ENCODE peak calls at places on chromosomes 13 and 19, in seven cellular contexts. F is heart left ventricle, H is left ventricle myocardium inferior, K is GM12878, W is MM.1S, A is trophoblast cell, T is psoas muscle. V is an unnamed sample. For H3K4me1 and H3K27me3, the result is how much of the 10 kb centered on the place peaks cover.

GRCh38 chr13:29758591-29759114 is 91.8 kb downstream of the UBL3 start:
- DNase-seq in F (peak), T (no peak), W (peak), H (no peak), K (peak), A (peak), V (no peak)

GRCh38 chr19:35061583-35062373 is 20.3 kb downstream of the HPN start:
- DNase-seq in A (no peak), K (no peak), T (peak), H (no peak), F (no peak), W (no peak), V (no peak)

GRCh38 chr13:40387775-40388174 is 278.7 kb downstream of the FOXO1 start:
- DNase-seq in F (no peak), H (no peak), W (no peak), A (no peak), T (no peak), K (no peak), V (no peak)

GRCh38 chr19:9584073-9584833 is at the start of gene ZNF121:
- DNase-seq in H (peak), A (peak), T (peak), K (peak), W (peak), F (peak), V (peak)

GRCh38 chr19:17803264-17803896 is 8.4 kb downstream of the B3GNT3 start:
- DNase-seq in T (no peak), K (no peak), W (no peak), H (no peak), F (no peak), A (no peak), V (peak)

GRCh38 chr13:113949546-113949945 is 24.3 kb downstream of the C13orf46 start:
- DNase-seq in H (peak), F (no peak), A (no peak), K (no peak), T (peak), W (no peak), V (no peak)

GRCh38 chr19:45817010-45817724 is 2.1 kb upstream of the RSPH6A start:
- DNase-seq in F (peak), H (peak), K (peak), W (peak), T (peak), A (peak), V (peak)

GRCh38 chr13:106522112-106522511 is 13.3 kb downstream of the EFNB2 start:
- DNase-seq in K (no peak), H (no peak), T (no peak), F (no peak), A (peak), W (no peak), V (no peak)

GRCh38 chr19:33558846-33559245 is 37.3 kb upstream of the PEPD start:
- DNase-seq in A (peak), F (no peak), T (no peak), H (no peak), W (no peak), K (no peak), V (no peak)

GRCh38 chr19:58364127-58364526 is 1.6 kb upstream of the ZNF497 start:
- DNase-seq in A (no peak), W (no peak), T (peak), F (no peak), H (no peak), K (no peak), V (no peak)

GRCh38 chr13:60869941-60870613 is 473.1 kb downstream of the TDRD3 start:
- DNase-seq in H (peak), K (no peak), W (no peak), F (no peak), A (no peak), T (no peak), V (no peak)

GRCh38 chr13:107124129-107124718 is 556.3 kb upstream of the ARGLU1 start:
- DNase-seq in T (no peak), W (peak), F (no peak), K (no peak), H (no peak), A (peak), V (peak)

GRCh38 chr13:107715496-107715895 is 499.8 kb downstream of the LIG4 start:
- DNase-seq in T (no peak), W (no peak), H (no peak), A (no peak), K (no peak), F (no peak), V (no peak)

GRCh38 chr13:35763060-35763804 is 286.7 kb upstream of the MAB21L1 start:
- DNase-seq in F (no peak), A (no peak), K (no peak), H (no peak), W (no peak), T (no peak), V (no peak)

GRCh38 chr13:49368688-49369087 is 75.2 kb downstream of the CAB39L start:
- DNase-seq in F (no peak), A (no peak), H (no peak), W (no peak), T (no peak), K (no peak), V (peak)

GRCh38 chr19:56133858-56134654 is 7.0 kb upstream of the ZNF444 start:
- DNase-seq in T (no peak), A (peak), K (no peak), H (no peak), F (no peak), W (no peak), V (peak)

GRCh38 chr13:49652691-49653305 is 24.5 kb downstream of the ARL11 start:
- DNase-seq in K (no peak), H (no peak), T (peak), W (no peak), F (no peak), A (peak), V (peak)

GRCh38 chr13:104085611-104086010 is 1019.4 kb upstream of the SLC10A2 start:
- DNase-seq in A (no peak), K (no peak), H (no peak), T (no peak), F (no peak), W (no peak), V (no peak)

GRCh38 chr19:11554160-11554559 is 4.9 kb downstream of the ELOF1 start:
- DNase-seq in K (peak), T (no peak), W (no peak), H (no peak), A (no peak), F (no peak), V (no peak)

GRCh38 chr19:18204394-18205179 is 745 bp upstream of the RAB3A start:
- DNase-seq in F (no peak), H (no peak), T (peak), A (peak), K (no peak), W (no peak), V (no peak)

GRCh38 chr13:114097893-114098688 is 34.3 kb downstream of the RASA3 start:
- DNase-seq in H (no peak), F (no peak), T (peak), A (no peak), W (no peak), K (no peak), V (no peak)

GRCh38 chr13:103044054-103044453 is 22.2 kb downstream of the SLC10A2 start:
- DNase-seq in W (no peak), F (no peak), H (no peak), A (no peak), K (no peak), T (no peak), V (no peak)

GRCh38 chr13:22454586-22454985 is 726.2 kb upstream of the SGCG start:
- DNase-seq in H (no peak), F (no peak), W (no peak), K (no peak), T (no peak), A (no peak), V (no peak)

GRCh38 chr19:48881741-48882657 is 9.8 kb downstream of the PPP1R15A start:
- DNase-seq in T (no peak), K (no peak), F (no peak), H (no peak), W (peak), A (peak), V (peak)

GRCh38 chr13:113801289-113801961 is 42.4 kb downstream of the TMEM255B start:
- DNase-seq in F (no peak), H (no peak), T (peak), A (no peak), W (no peak), K (no peak), V (no peak)

GRCh38 chr13:49319555-49320350 is 72.0 kb downstream of the CDADC1 start:
- DNase-seq in T (no peak), K (no peak), F (no peak), H (no peak), A (peak), W (no peak), V (peak)

GRCh38 chr13:100620792-100621191 is 32.2 kb upstream of the GGACT start:
- DNase-seq in W (no peak), T (no peak), H (no peak), K (no peak), F (no peak), A (no peak), V (no peak)

GRCh38 chr19:379796-380195 is 29.2 kb downstream of the C2CD4C start:
- DNase-seq in F (no peak), A (no peak), K (no peak), H (no peak), W (no peak), T (no peak), V (no peak)

GRCh38 chr13:39603424-39603947 is 493 bp upstream of the LHFPL6 start:
- DNase-seq in W (no peak), F (peak), H (no peak), K (no peak), T (no peak), A (peak), V (no peak)

GRCh38 chr13:79393564-79394249 is 12.3 kb downstream of the RBM26 start:
- DNase-seq in W (peak), T (no peak), F (no peak), K (no peak), A (peak), H (no peak), V (peak)

GRCh38 chr19:4393947-4394590 is 6.3 kb downstream of the SH3GL1 start:
- DNase-seq in T (no peak), F (no peak), H (no peak), K (no peak), A (peak), W (no peak), V (no peak)

GRCh38 chr13:30735025-30735967 is at the start of gene ALOX5AP:
- DNase-seq in W (peak), T (no peak), H (no peak), F (no peak), K (peak), A (no peak), V (peak)

GRCh38 chr13:109235901-109236300 is 550.5 kb downstream of the IRS2 start:
- DNase-seq in H (no peak), K (no peak), T (no peak), W (no peak), F (no peak), A (no peak), V (no peak)

GRCh38 chr13:105202384-105202783 is 1333.1 kb downstream of the EFNB2 start:
- DNase-seq in F (no peak), T (no peak), K (no peak), W (peak), A (peak), H (no peak), V (no peak)

GRCh38 chr13:25927966-25928365 is 123.8 kb downstream of the SHISA2 start:
- DNase-seq in T (no peak), H (no peak), F (no peak), K (no peak), W (no peak), A (no peak), V (no peak)

GRCh38 chr19:54179921-54180452 is 7.0 kb upstream of the TMC4 start:
- DNase-seq in W (no peak), T (no peak), K (no peak), H (no peak), F (no peak), A (peak), V (peak)

GRCh38 chr19:9934132-9934950 is 2.0 kb downstream of the OLFM2 start:
- DNase-seq in T (peak), F (peak), H (peak), K (no peak), W (peak), A (peak), V (peak)

GRCh38 chr19:19121371-19121770 is 16.9 kb downstream of the TMEM161A start:
- DNase-seq in A (no peak), K (no peak), H (no peak), T (no peak), W (no peak), F (no peak), V (no peak)

GRCh38 chr19:39299404-39299803 is 3.2 kb downstream of the IFNL1 start:
- DNase-seq in W (peak), H (no peak), T (no peak), K (no peak), F (no peak), A (no peak), V (no peak)

GRCh38 chr13:21365574-21365973 is 93.5 kb downstream of the ZDHHC20 start:
- DNase-seq in F (no peak), T (no peak), K (no peak), H (no peak), A (no peak), W (no peak), V (no peak)
- H3K4me1 ChIP-seq in F (under half), T (under half), K (under half), H (under half), A (under half), W (under half), V (under half)

DNA sequence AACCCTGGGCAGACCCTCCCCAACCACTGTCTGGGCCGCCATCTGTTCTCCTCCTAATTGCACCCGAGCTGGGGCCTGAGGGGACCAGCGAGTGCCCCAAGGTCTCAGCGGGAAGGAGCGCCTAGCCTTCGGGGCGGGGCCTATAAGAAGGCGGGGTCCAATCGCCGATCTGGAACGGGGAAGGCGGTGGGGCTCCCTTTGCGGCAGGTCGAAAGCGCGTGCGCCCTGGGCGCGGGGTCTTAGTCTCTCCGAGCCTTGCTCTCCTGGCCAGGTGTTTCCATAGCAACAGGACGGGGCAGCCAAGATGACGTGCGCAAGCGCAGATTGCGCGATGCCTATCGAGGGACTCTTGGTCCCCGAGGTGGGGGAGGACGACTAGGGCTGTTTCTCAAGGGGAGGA is 2.8 kb downstream of the MAST1 start:
- DNase-seq in A (peak), W (no peak), T (peak), H (no peak), K (no peak), F (no peak), V (no peak)
- H3K27me3 ChIP-seq in A (under half), W (half or more), T (half or more), H (half or more), K (under half), F (half or more), V (under half)

GRCh38 chr13:44329909-44330545 is 43.6 kb upstream of the SERP2 start:
- DNase-seq in T (no peak), K (no peak), W (no peak), A (no peak), F (no peak), H (no peak), V (no peak)
- H3K27ac ChIP-seq in T (no peak), K (no peak), W (no peak), A (no peak), F (no peak), H (no peak), V (no peak)

DNA sequence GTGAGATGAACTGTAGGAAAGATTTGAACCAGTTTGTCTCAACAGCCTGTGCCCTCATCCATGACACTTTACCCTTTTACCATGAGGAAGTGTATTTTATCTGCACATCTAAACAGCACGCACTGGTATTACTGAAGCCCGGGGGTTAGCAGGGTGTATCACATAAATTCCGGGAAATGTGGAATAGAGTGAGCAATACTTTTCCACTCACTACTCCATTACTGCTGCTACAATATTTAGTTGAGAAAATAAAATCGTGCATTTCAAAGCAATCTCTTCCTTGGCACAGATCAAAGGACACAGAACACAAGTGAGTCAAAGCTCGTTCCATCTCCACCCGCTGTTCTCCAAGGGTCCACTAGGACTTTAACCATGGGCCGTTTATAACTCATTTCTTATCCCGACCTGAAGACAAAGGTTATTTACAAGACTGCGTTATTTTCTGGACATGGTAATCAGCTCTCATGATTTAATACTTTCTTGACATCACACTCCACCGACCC is 35.2 kb downstream of the STK24 start:
- DNase-seq in K (no peak), F (no peak), H (no peak), W (no peak), T (no peak), A (peak), V (no peak)
- H3K4me1 ChIP-seq in K (half or more), F (half or more), H (half or more), W (under half), T (half or more), A (under half), V (under half)

DNA sequence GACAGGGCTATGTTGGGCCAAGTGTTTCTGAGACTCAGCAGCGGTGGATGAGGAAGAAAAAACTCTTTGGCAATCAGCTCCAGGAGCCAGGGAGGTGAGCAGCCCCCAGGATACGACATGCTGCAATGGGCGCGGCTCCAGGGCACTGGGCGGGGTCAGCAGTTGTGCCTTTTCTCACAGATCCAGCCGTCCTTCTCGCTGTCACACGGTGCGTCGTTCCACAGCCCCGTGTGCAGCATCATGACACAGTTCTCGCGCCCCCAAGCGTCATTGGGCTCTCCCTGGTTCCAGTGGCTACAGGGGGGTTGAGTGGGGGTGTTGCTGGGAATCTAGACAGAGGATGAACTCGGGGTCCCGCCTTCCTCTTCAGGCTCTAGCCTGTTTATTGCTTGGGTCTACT is 2.7 kb downstream of the CLEC4G start:
- DNase-seq in A (no peak), W (no peak), K (no peak), T (no peak), F (no peak), H (no peak), V (no peak)
- H3K27me3 ChIP-seq in A (under half), W (half or more), K (under half), T (half or more), F (half or more), H (half or more), V (under half)

GRCh38 chr13:110553417-110553816 is 8.1 kb downstream of the RAB20 start:
- DNase-seq in A (no peak), H (no peak), F (no peak), K (no peak), W (no peak), T (no peak), V (peak)

GRCh38 chr13:110556224-110556606 is 5.3 kb downstream of the RAB20 start:
- DNase-seq in W (no peak), H (no peak), A (peak), F (no peak), K (no peak), T (no peak), V (no peak)

GRCh38 chr13:110555601-110556223 is 5.8 kb downstream of the RAB20 start:
- DNase-seq in F (no peak), H (no peak), W (peak), K (no peak), A (no peak), T (no peak), V (no peak)

GRCh38 chr13:110554227-110554836 is 7.2 kb downstream of the RAB20 start:
- DNase-seq in K (no peak), H (no peak), A (peak), T (no peak), F (no peak), W (no peak), V (no peak)

GRCh38 chr13:110554946-110555345 is 6.6 kb downstream of the RAB20 start:
- DNase-seq in H (no peak), T (no peak), F (no peak), K (no peak), W (no peak), A (no peak), V (no peak)
- H3K27ac ChIP-seq in H (no peak), T (no peak), F (no peak), K (no peak), W (no peak), A (peak), V (no peak)